ENCODE peak calls at places on chromosomes 1 and 21, in four cellular contexts. One of them, this sample, is unnamed.

GRCh38 chr1:62057230-62057629 is 137.4 kb upstream of the L1TD1 start:
- DNase-seq in WTC11: no peak
- DNase-seq in SK-N-SH: no peak
- DNase-seq in K562: no peak
- DNase-seq in this sample: no peak

GRCh38 chr1:10646347-10646861 is 150.0 kb downstream of the CASZ1 start:
- DNase-seq in K562: peak
- DNase-seq in WTC11: no peak
- DNase-seq in SK-N-SH: peak
- DNase-seq in this sample: no peak

GRCh38 chr1:1182491-1183220 is 9.0 kb downstream of the TTLL10 start:
- DNase-seq in WTC11: peak
- DNase-seq in SK-N-SH: peak
- DNase-seq in K562: no peak
- DNase-seq in this sample: no peak

GRCh38 chr1:62685431-62685859 is 2.7 kb downstream of the DOCK7 start:
- DNase-seq in SK-N-SH: no peak
- DNase-seq in K562: peak
- DNase-seq in WTC11: no peak
- DNase-seq in this sample: no peak

GRCh38 chr1:222697203-222697602 is 15.1 kb downstream of the AIDA start:
- DNase-seq in SK-N-SH: no peak
- DNase-seq in WTC11: no peak
- DNase-seq in K562: no peak
- DNase-seq in this sample: no peak

GRCh38 chr1:110874303-110875215 is 1.6 kb downstream of the CD53 start:
- DNase-seq in K562: no peak
- DNase-seq in SK-N-SH: no peak
- DNase-seq in WTC11: no peak
- DNase-seq in this sample: no peak

GRCh38 chr1:10338047-10338446 is 60.8 kb upstream of the PGD start:
- DNase-seq in WTC11: peak
- DNase-seq in SK-N-SH: peak
- DNase-seq in K562: peak
- DNase-seq in this sample: peak

GRCh38 chr1:77759090-77760028 is at the start of gene USP33:
- DNase-seq in WTC11: peak
- DNase-seq in K562: peak
- DNase-seq in SK-N-SH: peak
- DNase-seq in this sample: peak

GRCh38 chr1:174789399-174789798 is 210.3 kb upstream of the CACYBP start:
- DNase-seq in SK-N-SH: no peak
- DNase-seq in WTC11: no peak
- DNase-seq in K562: no peak
- DNase-seq in this sample: no peak

GRCh38 chr1:211698161-211699026 is 23.0 kb upstream of the NEK2 start:
- DNase-seq in SK-N-SH: peak
- DNase-seq in WTC11: peak
- DNase-seq in K562: peak
- DNase-seq in this sample: no peak

GRCh38 chr1:117346206-117346928 is 20.9 kb upstream of the MAN1A2 start:
- DNase-seq in SK-N-SH: no peak
- DNase-seq in K562: no peak
- DNase-seq in WTC11: no peak
- DNase-seq in this sample: no peak

GRCh38 chr1:2300004-2300771 is 72.1 kb downstream of the SKI start:
- DNase-seq in WTC11: no peak
- DNase-seq in SK-N-SH: no peak
- DNase-seq in K562: no peak
- DNase-seq in this sample: no peak

GRCh38 chr1:2302292-2302925 is 74.3 kb downstream of the SKI start:
- DNase-seq in K562: no peak
- DNase-seq in SK-N-SH: no peak
- DNase-seq in WTC11: no peak
- DNase-seq in this sample: no peak

GRCh38 chr1:2301607-2302291 is 73.6 kb downstream of the SKI start:
- DNase-seq in WTC11: no peak
- DNase-seq in SK-N-SH: no peak
- DNase-seq in K562: no peak
- DNase-seq in this sample: no peak

GRCh38 chr1:2298685-2299673 is 70.9 kb downstream of the SKI start:
- DNase-seq in K562: no peak
- DNase-seq in SK-N-SH: peak
- DNase-seq in WTC11: no peak
- DNase-seq in this sample: no peak

GRCh38 chr1:2300851-2301606 is 72.9 kb downstream of the SKI start:
- DNase-seq in K562: no peak
- DNase-seq in WTC11: no peak
- DNase-seq in SK-N-SH: no peak
- DNase-seq in this sample: no peak
- TF ChIP-seq TEAD4 in K562: no peak
- TF ChIP-seq TEAD4 in WTC11: no peak
- TF ChIP-seq TEAD4 in SK-N-SH: no peak
- TF ChIP-seq TEAD4 in this sample: no peak

GRCh38 chr1:160797163-160797797 is 1.3 kb downstream of the LY9 start:
- DNase-seq in SK-N-SH: no peak
- DNase-seq in K562: no peak
- DNase-seq in WTC11: no peak
- DNase-seq in this sample: no peak
- TF ChIP-seq TEAD4 in SK-N-SH: no peak
- TF ChIP-seq TEAD4 in K562: no peak
- TF ChIP-seq TEAD4 in WTC11: no peak
- TF ChIP-seq TEAD4 in this sample: no peak

DNA sequence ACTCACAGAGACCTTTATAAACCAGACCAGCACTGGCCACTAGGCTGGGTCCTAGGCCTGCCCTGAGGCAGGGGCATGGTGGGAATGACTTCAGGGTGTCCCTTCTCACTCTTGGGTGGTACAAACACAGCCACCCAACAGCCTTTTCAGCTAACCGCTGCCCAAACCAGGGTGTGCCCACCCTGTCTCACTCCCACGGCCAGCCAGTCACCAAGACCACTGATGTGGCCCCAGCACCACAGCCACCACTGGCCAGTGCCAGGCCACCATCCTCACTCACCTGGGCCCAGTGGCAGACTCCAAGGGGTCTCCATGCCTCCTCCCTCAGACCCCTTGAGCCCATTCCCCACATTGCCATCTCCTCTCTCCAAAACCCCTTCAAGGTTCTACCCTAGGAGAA is 27.8 kb downstream of the TAS1R2 start:
- DNase-seq in WTC11: no peak
- DNase-seq in K562: no peak
- DNase-seq in SK-N-SH: no peak
- DNase-seq in this sample: no peak
- TF ChIP-seq TEAD4 in WTC11: no peak
- TF ChIP-seq TEAD4 in K562: no peak
- TF ChIP-seq TEAD4 in SK-N-SH: no peak
- TF ChIP-seq TEAD4 in this sample: no peak

DNA sequence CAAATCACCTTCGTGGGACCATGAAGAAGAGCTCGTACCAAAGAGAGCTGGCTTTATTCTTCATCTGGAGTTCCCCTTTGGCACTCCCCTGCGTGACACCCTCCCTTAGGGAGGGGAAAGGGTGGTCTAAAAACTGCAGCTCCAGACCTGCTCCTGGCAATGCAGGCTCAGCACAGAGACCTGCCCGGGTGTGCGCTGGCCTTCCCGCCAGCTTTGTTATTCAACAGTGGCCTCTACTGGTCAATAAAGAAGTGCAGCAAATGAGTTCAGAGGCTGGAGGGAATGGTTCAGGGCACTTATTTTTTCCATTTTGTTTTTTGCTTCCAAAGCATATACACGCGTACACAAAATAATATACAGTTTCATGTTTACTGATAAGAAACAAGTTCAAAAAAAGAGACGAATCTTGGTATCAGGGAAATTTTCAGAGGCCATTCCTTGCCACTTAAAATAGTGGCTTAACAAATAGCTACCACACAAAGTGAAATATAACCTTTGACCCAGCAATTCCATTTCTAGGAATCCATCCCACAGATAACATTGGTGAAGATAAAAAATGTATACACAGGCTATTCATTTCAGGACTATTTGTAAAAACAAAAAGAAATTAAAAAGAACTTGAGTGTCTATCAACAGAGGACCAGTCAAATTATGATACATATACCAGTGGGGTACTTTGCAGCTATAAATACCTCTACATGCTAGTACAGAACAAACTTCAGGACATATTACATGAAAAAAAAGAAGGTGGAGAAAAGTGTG is 8.2 kb downstream of the UBE2G2 start:
- DNase-seq in SK-N-SH: peak
- DNase-seq in WTC11: peak
- DNase-seq in K562: peak
- DNase-seq in this sample: peak
- TF ChIP-seq TEAD4 in SK-N-SH: no peak
- TF ChIP-seq TEAD4 in WTC11: no peak
- TF ChIP-seq TEAD4 in K562: no peak
- TF ChIP-seq TEAD4 in this sample: no peak

GRCh38 chr1:2592672-2593071 is 6.1 kb downstream of the PRXL2B start:
- DNase-seq in K562: no peak
- DNase-seq in WTC11: no peak
- DNase-seq in SK-N-SH: peak
- DNase-seq in this sample: no peak
- TF ChIP-seq TEAD4 in K562: no peak
- TF ChIP-seq TEAD4 in WTC11: no peak
- TF ChIP-seq TEAD4 in SK-N-SH: no peak
- TF ChIP-seq TEAD4 in this sample: no peak

DNA sequence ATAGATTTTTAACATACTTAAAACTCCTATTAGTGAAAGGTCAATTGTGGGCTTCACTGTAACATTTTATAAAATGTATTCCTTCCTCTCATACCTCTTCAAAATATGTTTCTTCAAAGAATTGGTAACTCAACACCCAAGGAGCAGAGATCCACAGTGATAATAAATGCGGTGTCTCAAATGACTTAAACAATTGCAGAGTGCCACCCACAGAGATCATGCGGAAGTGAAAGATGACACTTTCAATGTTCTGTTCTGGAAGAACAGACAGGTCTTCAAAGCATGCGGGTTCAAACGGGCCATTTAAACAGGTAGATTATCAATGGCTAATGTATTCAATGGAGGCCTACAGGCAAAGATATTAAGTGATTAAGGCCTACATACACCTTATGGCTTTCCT is 157.0 kb upstream of the GREM2 start:
- DNase-seq in K562: no peak
- DNase-seq in WTC11: no peak
- DNase-seq in SK-N-SH: no peak
- DNase-seq in this sample: no peak
- TF ChIP-seq TEAD4 in K562: no peak
- TF ChIP-seq TEAD4 in WTC11: no peak
- TF ChIP-seq TEAD4 in SK-N-SH: no peak
- TF ChIP-seq TEAD4 in this sample: no peak

DNA sequence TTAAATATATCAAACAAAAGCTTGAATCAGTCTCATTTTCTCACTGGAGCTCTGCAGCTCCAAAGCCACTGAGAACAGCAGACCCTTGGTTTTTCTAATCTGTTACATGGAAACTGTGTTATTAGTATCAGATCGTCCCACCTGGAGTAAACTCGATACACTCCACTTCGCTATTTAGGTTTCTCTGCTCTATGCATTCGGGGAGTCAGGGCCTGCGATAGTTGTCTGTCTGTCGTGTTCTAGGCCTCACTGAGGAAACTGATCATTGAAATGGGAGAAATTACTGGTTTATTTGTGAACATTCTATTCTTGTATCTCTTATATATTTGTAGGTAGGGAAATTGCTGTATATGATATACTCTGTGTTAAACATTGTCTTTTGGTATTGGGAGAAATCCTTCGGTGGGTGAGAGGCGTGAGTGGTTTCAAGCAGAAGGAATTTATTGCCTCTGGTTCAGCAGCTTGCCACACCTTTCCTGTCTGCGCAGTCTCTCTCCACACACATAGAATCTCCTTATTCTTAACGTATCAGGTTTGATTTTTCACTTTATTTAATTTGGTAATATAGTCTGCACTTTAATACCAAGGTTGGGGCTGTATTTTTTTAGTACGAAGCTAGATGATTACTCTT is 8.5 kb downstream of the PRDM2 start:
- DNase-seq in SK-N-SH: no peak
- DNase-seq in WTC11: no peak
- DNase-seq in K562: no peak
- DNase-seq in this sample: no peak
- TF ChIP-seq TEAD4 in SK-N-SH: no peak
- TF ChIP-seq TEAD4 in WTC11: no peak
- TF ChIP-seq TEAD4 in K562: no peak
- TF ChIP-seq TEAD4 in this sample: no peak